ENCODE peak calls at places on chromosomes 13 and 19, in five cellular contexts. Q is suprapubic skin, B is NCI-H1092, S is cardiac fibroblast, C is HFF-Myc. J is an unnamed sample.

GRCh38 chr13:95319551-95320274 is 18.5 kb upstream of the ABCC4 start:
- DNase-seq in B (no peak), S (peak), Q (no peak), C (no peak), J (no peak)

GRCh38 chr13:106311004-106311403 is 224.5 kb downstream of the EFNB2 start:
- DNase-seq in S (peak), C (no peak), B (no peak), Q (no peak), J (no peak)

GRCh38 chr19:34220472-34221063 is 33.8 kb upstream of the GARRE1 start:
- DNase-seq in Q (no peak), C (no peak), S (peak), B (peak), J (peak)

GRCh38 chr19:51727349-51727880 is 3.6 kb upstream of the HAS1 start:
- DNase-seq in B (no peak), C (no peak), S (peak), Q (no peak), J (no peak)

GRCh38 chr13:113967729-113968462 is 6.0 kb downstream of the C13orf46 start:
- DNase-seq in C (no peak), S (no peak), B (no peak), Q (no peak), J (no peak)

GRCh38 chr19:46861691-46862503 is 1.1 kb downstream of the ARHGAP35 start:
- DNase-seq in S (peak), C (no peak), Q (peak), B (no peak), J (no peak)

GRCh38 chr19:42352216-42352892 is 26.9 kb downstream of the MEGF8 start:
- DNase-seq in C (peak), Q (no peak), S (peak), B (no peak), J (peak)

GRCh38 chr13:86608739-86609138 is 809.5 kb upstream of the SLITRK6 start:
- DNase-seq in B (no peak), S (no peak), Q (no peak), C (no peak), J (no peak)

GRCh38 chr13:33452873-33453558 is 167.5 kb upstream of the STARD13 start:
- DNase-seq in Q (no peak), S (no peak), C (no peak), B (no peak), J (no peak)